ENCODE peak calls at places on chromosome 4, in four cellular contexts. A is KBM-7, Z is SK-N-SH, N is H4. P is an unnamed sample.

GRCh38 chr4:72909461-72909860 is 160.1 kb downstream of the COX18 start:
- DNase-seq in A (no peak), Z (peak; percentile 4), N (peak; percentile 6), P (no peak)

GRCh38 chr4:75908555-75908954 is 6.3 kb upstream of the PPEF2 start:
- DNase-seq in A (peak; percentile 22), Z (no peak), N (no peak), P (peak; percentile 25)

GRCh38 chr4:31674313-31674947 is 954.3 kb downstream of the PCDH7 start:
- DNase-seq in A (peak; percentile 16), Z (peak; percentile 26), N (peak; percentile 32), P (no peak)

GRCh38 chr4:140637836-140638235 is 69.1 kb upstream of the UCP1 start:
- DNase-seq in A (peak; percentile 47), Z (peak; percentile 69), N (peak; percentile 22), P (peak; percentile 53)

GRCh38 chr4:165834116-165834515 is 38.9 kb upstream of the TLL1 start:
- DNase-seq in A (no peak), Z (no peak), N (no peak), P (no peak)

GRCh38 chr4:152951348-152951747 is 15.2 kb downstream of the FHDC1 start:
- DNase-seq in A (no peak), Z (no peak), N (no peak), P (peak; percentile 27)

GRCh38 chr4:122772311-122772710 is 39.8 kb downstream of the BBS12 start:
- DNase-seq in A (no peak), Z (no peak), N (no peak), P (no peak)

GRCh38 chr4:8504279-8505007 is 63.9 kb downstream of the TRMT44 start:
- DNase-seq in A (no peak), Z (peak; percentile 79), N (no peak), P (peak; percentile 60)

GRCh38 chr4:17535906-17536305 is 20.9 kb downstream of the CLRN2 start:
- DNase-seq in A (no peak), Z (no peak), N (no peak), P (peak; percentile 25)

GRCh38 chr4:7120341-7120740 is 52.5 kb upstream of the GRPEL1 start:
- DNase-seq in A (no peak), Z (peak; percentile 79), N (peak; percentile 37), P (peak; percentile 63)

GRCh38 chr4:157265281-157265680 is 44.8 kb downstream of the GRIA2 start:
- DNase-seq in A (no peak), Z (no peak), N (peak; percentile 61), P (peak; percentile 52)

GRCh38 chr4:110417151-110417550 is 58.8 kb upstream of the ENPEP start:
- DNase-seq in A (no peak), Z (no peak), N (no peak), P (no peak)

GRCh38 chr4:76784237-76784636 is 113.7 kb downstream of the SOWAHB start:
- DNase-seq in A (no peak), Z (no peak), N (no peak), P (peak; percentile 44)

GRCh38 chr4:21327976-21328700 is 620.4 kb downstream of the KCNIP4 start:
- DNase-seq in A (no peak), Z (no peak), N (no peak), P (no peak)

GRCh38 chr4:168028970-168029610 is 63.2 kb upstream of the ANXA10 start:
- DNase-seq in A (no peak), Z (no peak), N (no peak), P (peak; percentile 71)

GRCh38 chr4:91795947-91796346 is 507.8 kb upstream of the GRID2 start:
- DNase-seq in A (no peak), Z (no peak), N (no peak), P (no peak)

GRCh38 chr4:165111906-165112257 is 778 bp downstream of the TMEM192 start:
- DNase-seq in A (no peak), Z (no peak), N (no peak), P (no peak)

GRCh38 chr4:160375746-160376452 is 1273.0 kb downstream of the RAPGEF2 start:
- DNase-seq in A (no peak), Z (no peak), N (peak; percentile 8), P (no peak)

GRCh38 chr4:2822461-2823300 is 21.0 kb upstream of the ADD1 start:
- DNase-seq in A (no peak), Z (no peak), N (no peak), P (no peak)

GRCh38 chr4:6372649-6373525 is 99.5 kb downstream of the PPP2R2C start:
- DNase-seq in A (no peak), Z (peak; percentile 83), N (peak; percentile 47), P (peak; percentile 45)

GRCh38 chr4:153789741-153790651 is 1.1 kb upstream of the SFRP2 start:
- DNase-seq in A (no peak), Z (peak; percentile 38), N (no peak), P (no peak)

P was measured in SJCRH30.